ENCODE peak calls at places on chromosomes 4 and X, in eight cellular contexts. S is amygdala, J is hippocampal formation, B is dorsolateral prefrontal cortex, C is aorta, N is anterior cingulate cortex, M is G401, W is colonic mucosa. V is an unnamed sample.

GRCh38 chr4:14386196-14386595 is 616.1 kb upstream of the CPEB2 start:
- DNase-seq in J (no peak), M (no peak), N (no peak), W (no peak), C (no peak), B (no peak), S (no peak), V (no peak)

GRCh38 chr4:87633239-87633638 is 16.8 kb upstream of the DMP1 start:
- DNase-seq in W (no peak), C (no peak), S (no peak), B (no peak), N (no peak), J (no peak), M (peak), V (peak)

GRCh38 chr4:157220026-157220881 is at the start of gene GRIA2:
- DNase-seq in J (peak), N (peak), M (peak), S (peak), W (no peak), B (peak), C (peak), V (peak)

GRCh38 chrX:11458175-11458574 is 165.0 kb downstream of the AMELX start:
- DNase-seq in S (no peak), C (no peak), N (no peak), M (peak), J (no peak), B (no peak), W (no peak), V (no peak)

GRCh38 chr4:11423465-11423864 is 5.2 kb downstream of the HS3ST1 start:
- DNase-seq in J (no peak), M (peak), W (no peak), B (no peak), C (no peak), N (no peak), S (no peak), V (no peak)

GRCh38 chrX:95950679-95951078 is 734.0 kb upstream of the DIAPH2 start:
- DNase-seq in N (no peak), C (no peak), J (no peak), M (no peak), B (no peak), W (no peak), S (no peak), V (no peak)

GRCh38 chr4:119132306-119132705 is 3.3 kb upstream of the MYOZ2 start:
- DNase-seq in W (no peak), S (no peak), M (no peak), C (no peak), J (no peak), B (no peak), N (no peak), V (no peak)

GRCh38 chr4:164779811-164780216 is 25.9 kb downstream of the SMIM31 start:
- DNase-seq in M (peak), W (peak), B (no peak), S (no peak), N (no peak), C (no peak), J (peak), V (peak)

GRCh38 chr4:80875642-80876041 is 154.9 kb upstream of the BMP3 start:
- DNase-seq in C (no peak), M (no peak), N (no peak), S (no peak), J (no peak), W (no peak), B (no peak), V (no peak)